ENCODE peak calls at places on chromosomes 1 and 21, in five cellular contexts. H is GM23248, R is neural progenitor cell, Y is Ammon's horn, L is AG08395. Z is an unnamed sample.

GRCh38 chr1:206898089-206898908 is 1.1 kb downstream of the IL24 start:
- DNase-seq in H (peak), R (no peak), L (peak), Y (no peak), Z (no peak)

GRCh38 chr1:213122514-213122929 is 71.5 kb downstream of the RPS6KC1 start:
- DNase-seq in L (peak), R (peak), H (peak), Y (peak), Z (no peak)

GRCh38 chr1:24923485-24924113 is 6.5 kb downstream of the RUNX3 start:
- DNase-seq in H (no peak), L (no peak), R (no peak), Y (no peak), Z (no peak)

GRCh38 chr21:15003463-15004135 is 61.2 kb downstream of the NRIP1 start:
- DNase-seq in R (peak), Y (no peak), H (no peak), L (no peak), Z (no peak)

GRCh38 chr1:31575373-31576140 is 758 bp upstream of the TINAGL1 start:
- DNase-seq in H (no peak), R (peak), Y (no peak), L (no peak), Z (peak)

GRCh38 chr1:109573785-109574184 is 25.4 kb downstream of the GNAI3 start:
- DNase-seq in L (no peak), R (no peak), H (no peak), Y (peak), Z (no peak)

GRCh38 chr21:32884062-32884461 is 112.5 kb upstream of the PAXBP1 start:
- DNase-seq in R (no peak), H (no peak), L (no peak), Y (no peak), Z (no peak)

GRCh38 chr1:230099435-230099834 is 32.4 kb downstream of the GALNT2 start:
- DNase-seq in Y (no peak), R (no peak), H (no peak), L (no peak), Z (no peak)

GRCh38 chr1:2248854-2249558 is 20.9 kb downstream of the SKI start:
- DNase-seq in L (no peak), Y (peak), H (no peak), R (no peak), Z (no peak)

GRCh38 chr21:38875694-38876492 is 70.2 kb downstream of the ETS2 start:
- DNase-seq in Y (no peak), R (no peak), L (peak), H (peak), Z (no peak)

GRCh38 chr1:112446411-112446810 is 50.4 kb downstream of the CTTNBP2NL start:
- DNase-seq in L (no peak), Y (no peak), R (no peak), H (peak), Z (no peak)

GRCh38 chr1:2981981-2982614 is 39.2 kb upstream of the ACTRT2 start:
- DNase-seq in R (no peak), Y (no peak), H (no peak), L (no peak), Z (no peak)

GRCh38 chr21:39000496-39000895 is 182.8 kb downstream of the PSMG1 start:
- DNase-seq in H (peak), L (no peak), Y (no peak), R (no peak), Z (no peak)

GRCh38 chr1:48207536-48208075 is 14.9 kb upstream of the SLC5A9 start:
- DNase-seq in Y (no peak), L (no peak), H (no peak), R (no peak), Z (no peak)

Z was measured in keratinocyte.